ENCODE peak calls at places on chromosomes 7 and 10, in five cellular contexts. W, A, G, L and H are unnamed samples.

GRCh38 chr7:104228442-104228841 is 20.6 kb upstream of the ORC5 start:
- DNase-seq in W (no peak), A (no peak), G (no peak), L (no peak), H (no peak)

GRCh38 chr7:37943905-37944736 is 23.7 kb downstream of the EPDR1 start:
- DNase-seq in W (no peak), A (no peak), G (peak), L (no peak), H (no peak)

GRCh38 chr10:43287056-43288007 is 20.5 kb upstream of the RASGEF1A start:
- DNase-seq in W (peak), A (no peak), G (no peak), L (peak), H (no peak)

GRCh38 chr7:144820557-144820956 is 15.3 kb downstream of the TPK1 start:
- DNase-seq in W (no peak), A (no peak), G (no peak), L (peak), H (no peak)

GRCh38 chr10:123391275-123392028 is 237.2 kb downstream of the BUB3 start:
- DNase-seq in W (no peak), A (no peak), G (no peak), L (no peak), H (no peak)

GRCh38 chr7:28666144-28666543 is 253.8 kb downstream of the CREB5 start:
- DNase-seq in W (no peak), A (no peak), G (no peak), L (no peak), H (no peak)

GRCh38 chr10:21811245-21811585 is 192.3 kb downstream of the DNAJC1 start:
- DNase-seq in W (no peak), A (no peak), G (no peak), L (no peak), H (no peak)

GRCh38 chr10:64813391-64813790 is 1292.2 kb downstream of the REEP3 start:
- DNase-seq in W (no peak), A (no peak), G (no peak), L (no peak), H (no peak)

GRCh38 chr10:13563481-13564445 is 23.0 kb upstream of the PRPF18 start:
- DNase-seq in W (no peak), A (no peak), G (no peak), L (no peak), H (no peak)

GRCh38 chr7:964401-965231 is 10.1 kb upstream of the ADAP1 start:
- DNase-seq in W (no peak), A (no peak), G (peak), L (no peak), H (no peak)

GRCh38 chr7:158976468-158976848 is 120.1 kb downstream of the DYNC2I1 start:
- DNase-seq in W (no peak), A (no peak), G (no peak), L (no peak), H (no peak)

GRCh38 chr10:22103701-22104100 is 100.2 kb upstream of the DNAJC1 start:
- DNase-seq in W (no peak), A (no peak), G (no peak), L (no peak), H (no peak)

GRCh38 chr10:133178357-133179127 is 18.5 kb downstream of the KNDC1 start:
- DNase-seq in W (no peak), A (no peak), G (peak), L (no peak), H (no peak)

GRCh38 chr7:113460067-113460466 is 341.7 kb upstream of the SMIM30 start:
- DNase-seq in W (no peak), A (no peak), G (no peak), L (no peak), H (no peak)

GRCh38 chr10:93542358-93542791 is 24.1 kb upstream of the FFAR4 start:
- DNase-seq in W (peak), A (no peak), G (peak), L (no peak), H (no peak)

GRCh38 chr7:43311694-43312093 is 199.2 kb downstream of the HECW1 start:
- DNase-seq in W (no peak), A (peak), G (no peak), L (no peak), H (no peak)

GRCh38 chr10:22722770-22723169 is 8.4 kb upstream of the PIP4K2A start:
- DNase-seq in W (no peak), A (no peak), G (no peak), L (no peak), H (no peak)

GRCh38 chr7:45000096-45001032 is at the start of gene CCM2:
- DNase-seq in W (peak), A (no peak), G (peak), L (no peak), H (no peak)

GRCh38 chr10:31099101-31099500 is 67.4 kb upstream of the ZNF438 start:
- DNase-seq in W (no peak), A (no peak), G (no peak), L (no peak), H (no peak)

GRCh38 chr7:156558198-156558597 is 82.4 kb upstream of the RNF32 start:
- DNase-seq in W (no peak), A (no peak), G (no peak), L (no peak), H (no peak)

GRCh38 chr7:2521952-2522591 is 2.5 kb downstream of the LFNG start:
- DNase-seq in W (no peak), A (no peak), G (peak), L (peak), H (peak)

GRCh38 chr10:123579675-123580074 is 86.5 kb upstream of the GPR26 start:
- DNase-seq in W (no peak), A (peak), G (no peak), L (no peak), H (no peak)

GRCh38 chr7:26958834-26959233 is 94.4 kb upstream of the SKAP2 start:
- DNase-seq in W (no peak), A (no peak), G (no peak), L (no peak), H (no peak)

GRCh38 chr10:116848912-116849270 is 408 bp upstream of the ENO4 start:
- DNase-seq in W (no peak), A (no peak), G (no peak), L (no peak), H (no peak)

GRCh38 chr10:69089638-69090599 is 2.0 kb downstream of the SRGN start:
- DNase-seq in W (peak), A (no peak), G (no peak), L (peak), H (peak)

GRCh38 chr10:24299587-24300258 is 90.8 kb downstream of the KIAA1217 start:
- DNase-seq in W (no peak), A (no peak), G (no peak), L (no peak), H (no peak)

GRCh38 chr10:131924982-131925649 is 24.3 kb downstream of the PPP2R2D start:
- DNase-seq in W (no peak), A (no peak), G (no peak), L (no peak), H (no peak)

GRCh38 chr10:12547301-12547771 is 198.0 kb downstream of the CAMK1D start:
- DNase-seq in W (no peak), A (no peak), G (no peak), L (no peak), H (no peak)

GRCh38 chr10:45180507-45180906 is 134.9 kb downstream of the OR13A1 start:
- DNase-seq in W (no peak), A (no peak), G (no peak), L (no peak), H (no peak)

GRCh38 chr10:63498665-63499064 is 22.5 kb upstream of the REEP3 start:
- DNase-seq in W (no peak), A (no peak), G (no peak), L (no peak), H (no peak)

GRCh38 chr10:119853584-119853983 is 19.1 kb downstream of the MCMBP start:
- DNase-seq in W (no peak), A (no peak), G (no peak), L (no peak), H (no peak)

GRCh38 chr10:70508912-70509366 is 30.4 kb downstream of the PALD1 start:
- DNase-seq in W (peak), A (no peak), G (peak), L (no peak), H (no peak)

GRCh38 chr10:60524541-60524940 is 134.9 kb upstream of the ANK3 start:
- DNase-seq in W (no peak), A (no peak), G (no peak), L (peak), H (no peak)

GRCh38 chr7:127683776-127684681 is 32.0 kb downstream of the SND1 start:
- DNase-seq in W (no peak), A (no peak), G (no peak), L (no peak), H (peak)

GRCh38 chr10:43045631-43046287 is 31.1 kb upstream of the RET start:
- DNase-seq in W (peak), A (peak), G (peak), L (no peak), H (no peak)

GRCh38 chr10:69874464-69874863 is 72.8 kb downstream of the COL13A1 start:
- DNase-seq in W (no peak), A (no peak), G (no peak), L (no peak), H (no peak)

GRCh38 chr10:10500941-10501340 is 516.7 kb upstream of the CELF2 start:
- DNase-seq in W (no peak), A (no peak), G (no peak), L (no peak), H (no peak)

GRCh38 chr10:68284597-68284996 is 47.3 kb upstream of the HNRNPH3 start:
- DNase-seq in W (no peak), A (no peak), G (no peak), L (no peak), H (no peak)

GRCh38 chr7:82109288-82109687 is 334.3 kb downstream of the CACNA2D1 start:
- DNase-seq in W (no peak), A (no peak), G (no peak), L (no peak), H (no peak)